ENCODE peak calls at places on chromosome 2, in six cellular contexts. V, Y, T, J, F and S are unnamed samples. For H3K36me3, the result is how much of the 10 kb centered on the place peaks cover.

GRCh38 chr2:1721706-1722483 is 22.4 kb downstream of the PXDN start:
- DNase-seq in V (no peak), Y (no peak), T (peak), J (no peak), F (peak), S (no peak)

GRCh38 chr2:239381709-239382134 is 19.1 kb downstream of the HDAC4 start:
- DNase-seq in V (no peak), Y (peak), T (no peak), J (no peak), F (peak), S (peak)

GRCh38 chr2:112001136-112001764 is 53.8 kb upstream of the TMEM87B start:
- DNase-seq in V (no peak), Y (no peak), T (no peak), J (no peak), F (no peak), S (no peak)

GRCh38 chr2:216740557-216741222 is 45.3 kb upstream of the IGFBP5 start:
- DNase-seq in V (no peak), Y (no peak), T (no peak), J (no peak), F (no peak), S (no peak)

GRCh38 chr2:20446280-20446916 is 476 bp upstream of the RHOB start:
- DNase-seq in V (no peak), Y (no peak), T (no peak), J (no peak), F (no peak), S (peak)

GRCh38 chr2:231713738-231714638 is 5.7 kb downstream of the PTMA start:
- DNase-seq in V (peak), Y (peak), T (no peak), J (peak), F (peak), S (peak)

GRCh38 chr2:17543848-17544645 is 3.6 kb downstream of the VSNL1 start:
- DNase-seq in V (no peak), Y (no peak), T (no peak), J (no peak), F (no peak), S (no peak)

GRCh38 chr2:16080071-16080470 is 139.7 kb downstream of the MYCN start:
- DNase-seq in V (no peak), Y (no peak), T (no peak), J (no peak), F (no peak), S (no peak)

GRCh38 chr2:233265899-233266431 is 14.5 kb downstream of the ATG16L1 start:
- DNase-seq in V (no peak), Y (no peak), T (no peak), J (no peak), F (no peak), S (no peak)

GRCh38 chr2:98444436-98445166 is at the start of gene INPP4A:
- DNase-seq in V (peak), Y (peak), T (no peak), J (peak), F (peak), S (peak)

GRCh38 chr2:191347881-191348280 is 102.7 kb downstream of the MYO1B start:
- DNase-seq in V (no peak), Y (no peak), T (no peak), J (no peak), F (no peak), S (no peak)

GRCh38 chr2:102137138-102137537 is 5.4 kb upstream of the IL1R1 start:
- DNase-seq in V (no peak), Y (no peak), T (no peak), J (no peak), F (no peak), S (no peak)

GRCh38 chr2:222218786-222219185 is 80.0 kb downstream of the PAX3 start:
- DNase-seq in V (no peak), Y (no peak), T (no peak), J (no peak), F (no peak), S (no peak)

GRCh38 chr2:153873062-153874048 is 1.6 kb downstream of the GALNT13 start:
- DNase-seq in V (peak), Y (no peak), T (no peak), J (no peak), F (peak), S (peak)

GRCh38 chr2:20433946-20434553 is 12.8 kb upstream of the RHOB start:
- DNase-seq in V (no peak), Y (no peak), T (no peak), J (no peak), F (no peak), S (no peak)

GRCh38 chr2:17719562-17720371 is 33.8 kb downstream of the SMC6 start:
- DNase-seq in V (no peak), Y (no peak), T (no peak), J (peak), F (peak), S (no peak)

GRCh38 chr2:27125104-27125503 is 1.5 kb downstream of the ABHD1 start:
- DNase-seq in V (no peak), Y (no peak), T (no peak), J (no peak), F (no peak), S (no peak)

GRCh38 chr2:70686577-70687460 is 81.2 kb downstream of the ADD2 start:
- DNase-seq in V (peak), Y (no peak), T (no peak), J (peak), F (peak), S (peak)

GRCh38 chr2:113711857-113712256 is 44.6 kb downstream of the SLC35F5 start:
- DNase-seq in V (no peak), Y (no peak), T (no peak), J (no peak), F (no peak), S (no peak)

GRCh38 chr2:143015681-143016080 is 113.5 kb upstream of the ARHGAP15 start:
- DNase-seq in V (no peak), Y (no peak), T (no peak), J (no peak), F (no peak), S (no peak)

GRCh38 chr2:45458909-45459563 is 152.0 kb downstream of the SRBD1 start:
- DNase-seq in V (no peak), Y (no peak), T (no peak), J (peak), F (no peak), S (no peak)

GRCh38 chr2:214591359-214591758 is 180.5 kb downstream of the VWC2L start:
- DNase-seq in V (no peak), Y (no peak), T (no peak), J (no peak), F (no peak), S (no peak)

GRCh38 chr2:233882353-233882752 is 14.2 kb upstream of the MSL3B start:
- DNase-seq in V (no peak), Y (no peak), T (no peak), J (no peak), F (no peak), S (no peak)

GRCh38 chr2:33770023-33770422 is 170.9 kb upstream of the FAM98A start:
- DNase-seq in V (no peak), Y (no peak), T (no peak), J (no peak), F (no peak), S (no peak)

GRCh38 chr2:197212344-197213262 is 98.0 kb downstream of the ANKRD44 start:
- DNase-seq in V (no peak), Y (peak), T (no peak), J (no peak), F (no peak), S (no peak)

GRCh38 chr2:127086800-127087737 is 19.9 kb downstream of the BIN1 start:
- DNase-seq in V (no peak), Y (peak), T (no peak), J (no peak), F (peak), S (peak)

GRCh38 chr2:161796192-161796591 is 172.0 kb downstream of the SLC4A10 start:
- DNase-seq in V (peak), Y (no peak), T (no peak), J (no peak), F (no peak), S (no peak)

GRCh38 chr2:129758461-129759185 is 220.8 kb upstream of the RAB6C start:
- DNase-seq in V (no peak), Y (no peak), T (no peak), J (no peak), F (peak), S (no peak)

GRCh38 chr2:95392320-95392719 is 10.2 kb upstream of the FAHD2A start:
- DNase-seq in V (no peak), Y (no peak), T (no peak), J (no peak), F (no peak), S (no peak)

GRCh38 chr2:9820020-9820973 is 23.0 kb upstream of the TAF1B start:
- DNase-seq in V (no peak), Y (no peak), T (no peak), J (no peak), F (no peak), S (no peak)

GRCh38 chr2:75432761-75433361 is 127.9 kb downstream of the EVA1A start:
- DNase-seq in V (peak), Y (peak), T (no peak), J (no peak), F (no peak), S (no peak)

GRCh38 chr2:202824901-202825300 is 46.7 kb downstream of the ICA1L start:
- DNase-seq in V (no peak), Y (no peak), T (no peak), J (no peak), F (no peak), S (no peak)

GRCh38 chr2:173307287-173307686 is 47.4 kb upstream of the CDCA7 start:
- DNase-seq in V (no peak), Y (no peak), T (no peak), J (no peak), F (no peak), S (no peak)

GRCh38 chr2:225468131-225468530 is 68.6 kb downstream of the NYAP2 start:
- DNase-seq in V (no peak), Y (no peak), T (no peak), J (no peak), F (no peak), S (no peak)

GRCh38 chr2:10452334-10452733 is 4.2 kb upstream of the ODC1 start:
- DNase-seq in V (peak), Y (no peak), T (peak), J (no peak), F (peak), S (peak)

GRCh38 chr2:236286866-236287545 is 22.8 kb upstream of the ASB18 start:
- DNase-seq in V (no peak), Y (no peak), T (no peak), J (no peak), F (no peak), S (no peak)

DNA sequence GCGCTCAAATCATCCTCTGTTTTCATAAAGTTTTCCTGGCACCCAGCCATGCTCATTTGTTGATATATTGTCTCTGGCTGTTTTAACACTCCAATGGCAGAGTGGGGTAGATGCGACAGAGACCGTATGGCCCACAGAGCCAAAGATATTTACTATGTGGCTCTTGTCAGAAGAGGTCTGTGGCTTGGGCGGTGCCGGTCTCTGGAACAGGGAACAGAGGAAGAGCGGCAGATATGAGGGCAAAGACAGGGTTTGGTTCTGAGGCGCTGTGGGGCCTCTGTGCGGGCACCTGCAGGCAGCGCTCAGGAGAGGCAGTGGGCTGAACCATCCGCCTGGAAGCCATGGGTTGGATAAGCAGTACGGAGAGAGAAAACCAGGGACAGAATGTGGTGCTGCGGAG is 50.2 kb downstream of the CENPO start:
- DNase-seq in V (no peak), Y (no peak), T (no peak), J (no peak), F (no peak), S (no peak)
- H3K36me3 ChIP-seq in V (under half), Y (under half), T (under half), J (under half), F (under half), S (under half)

GRCh38 chr2:54597153-54597827 is 126.2 kb upstream of the EML6 start:
- DNase-seq in V (no peak), Y (no peak), T (no peak), J (no peak), F (no peak), S (no peak)
- H3K36me3 ChIP-seq in V (under half), Y (under half), T (under half), J (under half), F (under half), S (under half)

GRCh38 chr2:241601841-241602240 is 35.1 kb downstream of the THAP4 start:
- DNase-seq in V (no peak), Y (no peak), T (no peak), J (no peak), F (no peak), S (no peak)

GRCh38 chr2:241598061-241598460 is 38.9 kb downstream of the THAP4 start:
- DNase-seq in V (peak), Y (no peak), T (no peak), J (no peak), F (no peak), S (no peak)

GRCh38 chr2:241595600-241596140 is 37.1 kb downstream of the BOK start:
- DNase-seq in V (no peak), Y (no peak), T (no peak), J (no peak), F (no peak), S (peak)

GRCh38 chr2:241598487-241598886 is 38.5 kb downstream of the THAP4 start:
- DNase-seq in V (peak), Y (no peak), T (no peak), J (peak), F (peak), S (no peak)

GRCh38 chr2:241597561-241597960 is 39.0 kb downstream of the BOK start:
- DNase-seq in V (peak), Y (no peak), T (no peak), J (no peak), F (no peak), S (no peak)
- H3K36me3 ChIP-seq in V (half or more), Y (half or more), T (under half), J (under half), F (under half), S (half or more)

GRCh38 chr2:178142274-178143065 is 30.2 kb downstream of the RBM45 start:
- DNase-seq in V (no peak), Y (no peak), T (no peak), J (no peak), F (no peak), S (no peak)
- H3K36me3 ChIP-seq in V (under half), Y (under half), T (under half), J (under half), F (under half), S (under half)

GRCh38 chr2:149579972-149580882 is 7.3 kb downstream of the MMADHC start:
- DNase-seq in V (no peak), Y (no peak), T (no peak), J (no peak), F (no peak), S (no peak)
- H3K36me3 ChIP-seq in V (half or more), Y (half or more), T (under half), J (half or more), F (half or more), S (under half)

DNA sequence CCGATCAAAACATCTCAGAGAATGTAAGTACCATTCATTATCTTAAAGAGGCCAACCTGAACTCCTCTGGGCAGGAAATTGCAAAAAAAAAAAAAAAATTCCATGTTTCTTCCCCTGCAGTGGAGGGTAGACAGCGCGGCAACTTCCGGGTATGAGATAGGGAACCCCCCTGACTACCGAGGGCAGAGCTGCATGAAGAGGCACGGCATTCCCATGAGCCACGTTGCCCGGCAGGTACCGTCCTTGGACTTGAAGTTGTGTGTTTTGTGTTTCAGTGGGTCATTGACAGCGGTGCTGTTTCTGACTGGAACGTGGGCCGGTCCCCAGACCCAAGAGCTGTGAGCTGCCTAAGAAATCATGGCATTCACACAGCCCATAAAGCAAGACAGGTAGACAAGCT is 7.2 kb downstream of the ACP1 start:
- DNase-seq in V (no peak), Y (no peak), T (no peak), J (no peak), F (no peak), S (no peak)
- H3K36me3 ChIP-seq in V (under half), Y (under half), T (under half), J (under half), F (half or more), S (under half)

DNA sequence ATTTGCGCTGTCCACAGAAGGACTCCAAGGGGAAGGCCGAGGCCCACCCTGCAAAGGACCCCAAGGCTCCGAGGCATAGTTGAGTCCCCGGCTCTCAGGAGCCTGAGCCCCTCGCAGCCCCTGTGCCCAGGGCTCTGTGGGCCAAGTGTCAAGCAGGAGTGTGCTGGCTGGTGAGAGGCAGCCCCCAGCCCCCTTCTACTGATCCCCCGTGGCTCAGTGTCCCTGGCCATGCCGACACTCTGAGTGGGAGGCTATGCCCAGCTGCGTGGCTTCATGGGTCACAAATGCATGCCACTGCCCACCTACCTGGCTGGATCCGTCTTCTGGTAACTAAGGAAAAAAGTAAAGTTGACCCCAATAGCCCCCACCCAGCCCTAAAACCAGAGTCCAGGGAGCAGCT is 172.7 kb downstream of the TNS1 start:
- DNase-seq in V (no peak), Y (no peak), T (no peak), J (no peak), F (no peak), S (no peak)
- H3K36me3 ChIP-seq in V (half or more), Y (under half), T (half or more), J (under half), F (under half), S (under half)